ENCODE peak calls at places on chromosomes 12 and 14, in seven cellular contexts. F, Q, Z, N, H, J and T are unnamed samples.

GRCh38 chr12:47988073-47989022 is 15.9 kb downstream of the COL2A1 start:
- DNase-seq in F (peak), Q (no peak), Z (peak), N (no peak), H (no peak), J (no peak), T (no peak)

GRCh38 chr12:88578821-88579518 is 1.3 kb downstream of the KITLG start:
- DNase-seq in F (no peak), Q (no peak), Z (peak), N (no peak), H (no peak), J (peak), T (peak)

GRCh38 chr12:46153267-46153872 is 115.5 kb downstream of the SLC38A1 start:
- DNase-seq in F (peak), Q (no peak), Z (no peak), N (no peak), H (peak), J (no peak), T (peak)

GRCh38 chr14:35395283-35395682 is 9.3 kb downstream of the NFKBIA start:
- DNase-seq in F (no peak), Q (no peak), Z (no peak), N (no peak), H (no peak), J (no peak), T (no peak)

GRCh38 chr12:116146386-116146785 is 131.1 kb downstream of the MED13L start:
- DNase-seq in F (no peak), Q (no peak), Z (no peak), N (no peak), H (no peak), J (no peak), T (no peak)

GRCh38 chr12:27919671-27920235 is 52.8 kb downstream of the PTHLH start:
- DNase-seq in F (no peak), Q (no peak), Z (no peak), N (no peak), H (no peak), J (no peak), T (no peak)

GRCh38 chr14:54338696-54339317 is 58.0 kb upstream of the CDKN3 start:
- DNase-seq in F (peak), Q (no peak), Z (no peak), N (no peak), H (peak), J (no peak), T (peak)

GRCh38 chr14:104558231-104559042 is 21.1 kb upstream of the C14orf180 start:
- DNase-seq in F (no peak), Q (no peak), Z (no peak), N (no peak), H (no peak), J (no peak), T (no peak)

GRCh38 chr12:43762596-43762995 is 3.8 kb downstream of the IRAK4 start:
- DNase-seq in F (no peak), Q (no peak), Z (no peak), N (no peak), H (no peak), J (no peak), T (no peak)

GRCh38 chr12:6463858-6464257 is 6.6 kb downstream of the VAMP1 start:
- DNase-seq in F (no peak), Q (no peak), Z (no peak), N (no peak), H (no peak), J (no peak), T (no peak)

GRCh38 chr12:79119796-79120195 is 255.2 kb downstream of the SYT1 start:
- DNase-seq in F (no peak), Q (no peak), Z (peak), N (no peak), H (no peak), J (no peak), T (no peak)

GRCh38 chr12:119448737-119449136 is 114.2 kb downstream of the CCDC60 start:
- DNase-seq in F (no peak), Q (no peak), Z (no peak), N (no peak), H (no peak), J (no peak), T (no peak)

GRCh38 chr12:90543393-90543792 is 411.6 kb downstream of the CCER1 start:
- DNase-seq in F (peak), Q (peak), Z (no peak), N (no peak), H (no peak), J (no peak), T (no peak)

GRCh38 chr14:32764131-32764530 is 174.5 kb upstream of the NPAS3 start:
- DNase-seq in F (no peak), Q (no peak), Z (no peak), N (no peak), H (no peak), J (no peak), T (no peak)

GRCh38 chr14:23941230-23941629 is 12.3 kb upstream of the DHRS4 start:
- DNase-seq in F (no peak), Q (no peak), Z (no peak), N (no peak), H (no peak), J (no peak), T (no peak)

GRCh38 chr12:83823386-83824045 is 1089.1 kb downstream of the SLC6A15 start:
- DNase-seq in F (no peak), Q (no peak), Z (peak), N (peak), H (peak), J (peak), T (peak)

GRCh38 chr14:95710106-95710505 is 3.8 kb downstream of the TCL1A start:
- DNase-seq in F (no peak), Q (no peak), Z (no peak), N (no peak), H (no peak), J (no peak), T (no peak)

DNA sequence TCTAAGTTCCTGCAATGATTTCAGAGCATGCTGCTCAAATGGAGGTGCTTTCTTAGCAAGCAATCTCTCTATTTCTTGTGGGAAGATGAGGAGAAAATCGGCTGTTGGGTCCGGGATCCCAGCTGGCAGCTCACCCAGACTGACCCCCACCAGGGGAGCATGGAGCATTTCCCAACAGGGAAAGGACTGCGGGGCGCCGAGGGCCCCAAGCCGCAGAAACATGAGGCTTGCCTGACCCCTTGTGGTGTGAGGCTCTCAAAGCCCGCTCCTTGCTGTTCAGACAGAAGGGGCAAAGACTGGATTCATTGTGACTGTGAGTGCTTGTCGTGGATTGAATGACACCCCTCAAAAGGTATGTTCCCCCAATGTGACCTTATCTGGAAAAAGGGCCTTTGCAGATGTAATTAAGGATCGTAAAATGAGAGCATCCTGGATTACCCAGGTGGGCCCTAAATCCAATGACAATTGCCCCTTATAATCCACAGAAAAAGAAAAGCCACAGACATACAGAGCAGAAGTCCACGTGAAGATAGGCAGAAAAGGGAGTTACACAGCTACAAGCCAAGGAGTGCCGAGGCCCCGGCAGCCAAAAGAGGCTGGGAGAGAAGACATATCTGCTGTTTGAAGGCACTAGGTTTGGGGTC is 116.3 kb upstream of the VASH1 start:
- DNase-seq in F (peak), Q (no peak), Z (peak), N (peak), H (peak), J (peak), T (peak)
- TF ChIP-seq CTCF in F (peak), Q (peak), Z (peak), N (no peak), H (peak), J (no peak), T (peak)

DNA sequence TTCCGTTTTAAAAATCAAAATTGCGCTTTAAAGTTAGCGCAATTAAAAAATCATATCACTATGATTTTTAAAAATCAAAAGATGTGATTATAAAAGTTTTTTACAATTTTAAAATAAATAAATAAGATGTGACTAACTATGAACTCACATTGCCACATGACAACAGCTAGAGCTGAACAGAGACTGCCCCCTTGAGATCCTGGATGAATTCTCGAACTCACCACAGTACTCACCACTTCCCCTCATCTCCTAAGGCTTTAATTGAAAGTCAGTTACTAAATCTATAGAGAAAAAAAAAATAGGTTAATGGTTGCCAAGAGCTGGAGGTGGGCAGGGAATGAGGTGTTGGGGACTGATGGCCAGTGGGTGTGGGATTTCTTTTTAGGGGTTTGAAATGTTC is 384.2 kb downstream of the ZFP36L1 start:
- DNase-seq in F (no peak), Q (no peak), Z (no peak), N (peak), H (peak), J (no peak), T (no peak)
- TF ChIP-seq CTCF in F (peak), Q (peak), Z (peak), N (no peak), H (no peak), J (no peak), T (peak)

GRCh38 chr14:37899365-37899764 is 303.9 kb downstream of the TTC6 start:
- DNase-seq in F (no peak), Q (no peak), Z (no peak), N (no peak), H (no peak), J (no peak), T (no peak)

GRCh38 chr14:37901978-37902377 is 305.7 kb upstream of the SSTR1 start:
- DNase-seq in F (peak), Q (no peak), Z (peak), N (no peak), H (no peak), J (no peak), T (no peak)

GRCh38 chr14:37900582-37900981 is 305.2 kb downstream of the TTC6 start:
- DNase-seq in F (no peak), Q (no peak), Z (no peak), N (no peak), H (no peak), J (no peak), T (no peak)

DNA sequence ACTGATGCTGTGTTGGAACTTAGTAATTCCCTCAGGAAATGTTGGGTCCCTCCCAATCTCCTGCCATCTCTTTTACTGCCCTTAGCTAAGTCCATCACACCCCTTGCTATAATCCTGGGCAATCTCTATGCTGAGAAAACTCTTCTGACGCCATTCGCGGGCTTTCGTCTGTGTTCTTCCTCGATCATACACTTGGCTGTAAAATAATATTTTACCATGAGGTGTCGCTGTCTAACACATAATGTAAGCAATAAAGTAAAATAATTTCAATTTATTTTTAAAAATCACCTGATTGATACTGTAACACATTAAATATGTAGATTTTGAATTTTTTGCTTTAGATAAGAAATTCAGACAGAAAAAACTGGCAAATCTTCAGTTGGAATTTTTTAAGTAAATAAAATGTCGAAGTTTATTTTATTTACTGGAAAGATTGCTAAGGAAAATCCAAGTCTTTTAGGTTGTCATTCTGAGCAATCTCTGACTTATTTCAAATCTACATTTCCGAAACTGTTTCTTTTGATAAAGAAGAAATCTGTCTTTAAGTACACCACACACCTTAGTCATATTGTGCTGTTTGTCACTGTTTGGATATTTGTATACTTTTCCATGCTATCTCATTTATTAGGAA is 304.0 kb upstream of the SSTR1 start:
- DNase-seq in F (peak), Q (no peak), Z (no peak), N (peak), H (peak), J (no peak), T (peak)
- TF ChIP-seq CTCF in F (peak), Q (peak), Z (peak), N (peak), H (peak), J (peak), T (peak)

GRCh38 chr14:84496677-84497076 is 1033.3 kb upstream of the FLRT2 start:
- DNase-seq in F (no peak), Q (no peak), Z (no peak), N (no peak), H (no peak), J (no peak), T (no peak)

GRCh38 chr14:84490081-84490480 is 1039.9 kb upstream of the FLRT2 start:
- DNase-seq in F (no peak), Q (no peak), Z (no peak), N (no peak), H (no peak), J (no peak), T (no peak)

GRCh38 chr14:84493779-84494178 is 1036.2 kb upstream of the FLRT2 start:
- DNase-seq in F (no peak), Q (no peak), Z (no peak), N (no peak), H (no peak), J (no peak), T (no peak)
- TF ChIP-seq CTCF in F (no peak), Q (no peak), Z (peak), N (no peak), H (no peak), J (no peak), T (no peak)

DNA sequence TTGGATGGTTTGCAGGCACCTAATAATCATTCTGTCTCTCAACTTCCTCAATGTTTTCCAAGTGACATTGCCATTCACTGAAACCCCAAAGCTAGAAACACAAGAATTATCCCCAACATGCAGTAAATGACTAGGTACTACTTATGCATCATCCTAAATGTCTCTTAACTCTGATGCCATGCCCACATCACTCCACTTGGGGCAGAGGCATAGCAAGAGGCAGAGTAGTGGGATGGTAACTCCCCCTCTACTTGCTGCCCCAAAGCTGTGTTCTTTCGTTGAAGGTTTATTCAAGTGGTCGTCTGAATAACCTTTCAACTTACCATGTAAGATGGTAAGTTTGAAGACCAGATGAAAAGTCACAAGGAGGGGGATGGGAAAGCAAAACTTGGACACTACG is 77.9 kb upstream of the SOX5 start:
- DNase-seq in F (no peak), Q (no peak), Z (no peak), N (no peak), H (no peak), J (no peak), T (no peak)
- TF ChIP-seq CTCF in F (no peak), Q (no peak), Z (peak), N (no peak), H (no peak), J (no peak), T (no peak)

DNA sequence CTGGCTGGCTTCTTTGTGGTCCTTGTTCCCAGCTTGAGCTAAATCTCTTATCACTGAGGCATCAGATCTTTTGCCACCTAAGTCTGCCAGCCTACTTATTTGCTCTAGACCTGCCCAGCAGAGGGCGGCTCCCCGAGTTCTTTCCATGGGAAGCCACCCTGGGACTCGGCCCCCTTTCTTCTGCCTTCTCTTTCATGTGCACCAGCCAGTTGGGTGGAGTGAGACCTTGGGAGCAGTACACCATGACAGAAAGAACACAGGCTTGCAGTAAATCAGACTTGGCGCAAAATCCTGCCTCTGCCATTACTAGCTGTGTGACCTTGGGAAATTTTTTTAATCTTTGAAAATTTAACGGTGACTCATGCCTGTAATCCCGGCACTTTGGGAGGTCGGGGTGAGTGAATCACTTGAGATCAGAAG is 7.4 kb downstream of the SMAGP start:
- DNase-seq in F (peak), Q (no peak), Z (peak), N (peak), H (peak), J (peak), T (no peak)
- TF ChIP-seq CTCF in F (peak), Q (peak), Z (peak), N (no peak), H (peak), J (peak), T (peak)

GRCh38 chr12:109542876-109543275 is 30.4 kb downstream of the MMAB start:
- DNase-seq in F (peak), Q (no peak), Z (no peak), N (no peak), H (no peak), J (no peak), T (no peak)

GRCh38 chr12:109541412-109541725 is 31.9 kb downstream of the MMAB start:
- DNase-seq in F (peak), Q (no peak), Z (no peak), N (no peak), H (no peak), J (no peak), T (no peak)

GRCh38 chr12:109539508-109539907 is 33.8 kb downstream of the MMAB start:
- DNase-seq in F (peak), Q (no peak), Z (no peak), N (no peak), H (no peak), J (no peak), T (no peak)

GRCh38 chr12:109540526-109541411 is 32.5 kb downstream of the MMAB start:
- DNase-seq in F (no peak), Q (no peak), Z (no peak), N (no peak), H (no peak), J (no peak), T (no peak)

DNA sequence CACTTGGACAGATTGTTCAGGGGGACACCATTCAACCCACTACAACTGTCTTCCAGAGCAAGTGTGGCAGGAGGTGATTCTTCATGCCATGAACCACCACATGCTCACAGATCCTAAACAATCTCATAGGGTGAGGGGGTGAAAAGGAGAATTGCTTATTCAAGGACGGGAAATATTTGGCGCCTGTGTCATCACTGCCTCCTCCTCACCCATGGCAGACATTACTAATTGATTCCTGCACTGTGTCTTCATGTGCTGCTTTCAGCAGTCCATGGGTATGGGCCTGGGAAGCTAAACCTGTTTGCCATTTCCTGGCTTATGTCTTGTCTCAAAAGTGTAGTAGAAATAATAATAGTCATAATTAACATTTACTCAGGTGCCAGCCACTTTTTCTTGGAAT is 31.3 kb downstream of the MMAB start:
- DNase-seq in F (peak), Q (peak), Z (no peak), N (no peak), H (no peak), J (no peak), T (no peak)
- TF ChIP-seq CTCF in F (no peak), Q (no peak), Z (no peak), N (no peak), H (no peak), J (no peak), T (no peak)

GRCh38 chr12:120630139-120630895 is 10.1 kb upstream of the CABP1 start:
- DNase-seq in F (no peak), Q (no peak), Z (no peak), N (no peak), H (no peak), J (no peak), T (no peak)

GRCh38 chr12:120625557-120626419 is 14.6 kb upstream of the CABP1 start:
- DNase-seq in F (no peak), Q (no peak), Z (peak), N (peak), H (peak), J (no peak), T (peak)

GRCh38 chr12:120631097-120631496 is 9.3 kb upstream of the CABP1 start:
- DNase-seq in F (no peak), Q (no peak), Z (no peak), N (no peak), H (no peak), J (no peak), T (no peak)

DNA sequence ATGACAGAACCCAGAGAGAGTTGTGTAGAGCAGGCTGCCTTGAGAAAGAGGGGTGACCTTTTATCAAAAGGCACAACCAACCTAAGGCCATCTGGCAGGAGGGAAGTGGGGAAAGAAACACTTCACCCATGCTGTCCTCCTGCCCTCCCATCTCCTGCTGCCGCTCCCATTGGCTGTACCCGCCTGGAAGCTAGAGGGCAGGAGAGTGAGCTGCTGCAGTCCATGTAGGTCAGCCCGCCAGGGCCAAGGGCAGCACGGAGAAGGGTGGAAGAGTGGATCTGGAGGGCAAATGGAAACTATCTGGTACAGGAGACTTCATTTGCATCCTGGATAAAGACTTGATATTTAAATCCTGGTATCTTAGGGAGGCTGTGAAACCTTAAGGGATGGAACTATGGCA is 11.5 kb upstream of the CABP1 start:
- DNase-seq in F (no peak), Q (no peak), Z (peak), N (no peak), H (no peak), J (no peak), T (no peak)
- TF ChIP-seq CTCF in F (no peak), Q (peak), Z (peak), N (no peak), H (no peak), J (no peak), T (no peak)